ENCODE peak calls at places on chromosome 20, in four cellular contexts. V, F, D and U are unnamed samples.

GRCh38 chr20:46946796-46947195 is 52.2 kb downstream of the EYA2 start:
- DNase-seq in V (no peak), F (no peak), D (no peak), U (peak; percentile 11)

GRCh38 chr20:22794200-22794599 is 209.8 kb upstream of the FOXA2 start:
- DNase-seq in V (no peak), F (no peak), D (no peak), U (no peak)

GRCh38 chr20:10375191-10375590 is 58.8 kb downstream of the MKKS start:
- DNase-seq in V (no peak), F (no peak), D (no peak), U (no peak)

GRCh38 chr20:23585808-23586734 is 17.8 kb upstream of the CST9L start:
- DNase-seq in V (no peak), F (no peak), D (no peak), U (no peak)

GRCh38 chr20:1904160-1904559 is 9.0 kb downstream of the SIRPA start:
- DNase-seq in V (no peak), F (no peak), D (no peak), U (no peak)

GRCh38 chr20:1302578-1303541 is 26.1 kb downstream of the SDCBP2 start:
- DNase-seq in V (no peak), F (no peak), D (no peak), U (no peak)

GRCh38 chr20:50085481-50086365 is 27.2 kb downstream of the UBE2V1 start:
- DNase-seq in V (peak; percentile 60), F (no peak), D (no peak), U (peak; percentile 73)

GRCh38 chr20:2820084-2820895 is 4.1 kb downstream of the TMEM239 start:
- DNase-seq in V (peak; percentile 58), F (no peak), D (no peak), U (peak; percentile 84)

GRCh38 chr20:3010985-3011723 is 32.3 kb upstream of the GNRH2 start:
- DNase-seq in V (no peak), F (no peak), D (no peak), U (peak; percentile 61)

GRCh38 chr20:46411637-46412036 is 5.2 kb upstream of the ELMO2 start:
- DNase-seq in V (no peak), F (no peak), D (no peak), U (no peak)

GRCh38 chr20:4813076-4813838 is 91.5 kb downstream of the PRND start:
- DNase-seq in V (no peak), F (no peak), D (peak; percentile 43), U (no peak)

GRCh38 chr20:5531318-5532081 is 214.7 kb upstream of the PROKR2 start:
- DNase-seq in V (no peak), F (no peak), D (no peak), U (peak; percentile 35)

GRCh38 chr20:48092596-48093280 is 307.5 kb upstream of the SULF2 start:
- DNase-seq in V (no peak), F (no peak), D (no peak), U (no peak)

GRCh38 chr20:19903168-19903676 is 113.9 kb upstream of the NAA20 start:
- DNase-seq in V (no peak), F (no peak), D (no peak), U (peak; percentile 76)

GRCh38 chr20:43863330-43863729 is 51.3 kb upstream of the TOX2 start:
- DNase-seq in V (no peak), F (no peak), D (no peak), U (no peak)

GRCh38 chr20:11103866-11104265 is 430.1 kb upstream of the JAG1 start:
- DNase-seq in V (no peak), F (no peak), D (no peak), U (peak; percentile 59)

GRCh38 chr20:56285496-56285895 is 37.0 kb downstream of the MC3R start:
- DNase-seq in V (no peak), F (no peak), D (no peak), U (no peak)

GRCh38 chr20:52242237-52243230 is 51.0 kb upstream of the ZFP64 start:
- DNase-seq in V (no peak), F (no peak), D (no peak), U (peak; percentile 11)

GRCh38 chr20:47540443-47541354 is 39.0 kb downstream of the NCOA3 start:
- DNase-seq in V (peak; percentile 16), F (no peak), D (peak; percentile 21), U (peak; percentile 24)

GRCh38 chr20:58267389-58268215 is 39.1 kb upstream of the ANKRD60 start:
- DNase-seq in V (no peak), F (no peak), D (no peak), U (no peak)

GRCh38 chr20:2006452-2007381 is 12.9 kb upstream of the PDYN start:
- DNase-seq in V (peak; percentile 70), F (no peak), D (no peak), U (peak; percentile 30)

GRCh38 chr20:25052255-25053206 is 5.4 kb downstream of the ACSS1 start:
- DNase-seq in V (no peak), F (no peak), D (no peak), U (no peak)

GRCh38 chr20:56788041-56788670 is 159.1 kb downstream of the TFAP2C start:
- DNase-seq in V (no peak), F (no peak), D (no peak), U (peak; percentile 95)

GRCh38 chr20:37987602-37988290 is 45.5 kb downstream of the TTI1 start:
- DNase-seq in V (no peak), F (no peak), D (no peak), U (no peak)

GRCh38 chr20:53412600-53413187 is 180.9 kb downstream of the ZNF217 start:
- DNase-seq in V (no peak), F (no peak), D (no peak), U (no peak)

GRCh38 chr20:38764563-38765355 is 16.5 kb downstream of the ACTR5 start:
- DNase-seq in V (no peak), F (no peak), D (no peak), U (peak; percentile 93)

GRCh38 chr20:24542721-24543120 is 73.3 kb downstream of the SYNDIG1 start:
- DNase-seq in V (no peak), F (no peak), D (no peak), U (no peak)

GRCh38 chr20:38812915-38813573 is 7.5 kb downstream of the PPP1R16B start:
- DNase-seq in V (no peak), F (no peak), D (no peak), U (no peak)

GRCh38 chr20:50762435-50763201 is 31.2 kb downstream of the PARD6B start:
- DNase-seq in V (no peak), F (no peak), D (no peak), U (peak; percentile 76)

GRCh38 chr20:24141111-24141510 is 152.5 kb upstream of the GGTLC1 start:
- DNase-seq in V (no peak), F (no peak), D (no peak), U (no peak)

GRCh38 chr20:43680976-43681375 is 14.1 kb downstream of the MYBL2 start:
- DNase-seq in V (no peak), F (no peak), D (no peak), U (no peak)

GRCh38 chr20:740162-740561 is 28.1 kb downstream of the SLC52A3 start:
- DNase-seq in V (no peak), F (no peak), D (no peak), U (no peak)

GRCh38 chr20:46652699-46653098 is 1.4 kb upstream of the SLC13A3 start:
- DNase-seq in V (no peak), F (no peak), D (no peak), U (peak; percentile 37)

GRCh38 chr20:1888796-1889463 is 6.3 kb upstream of the SIRPA start:
- DNase-seq in V (no peak), F (no peak), D (no peak), U (peak; percentile 41)

GRCh38 chr20:45433316-45433715 is 17.4 kb downstream of the PIGT start:
- DNase-seq in V (no peak), F (no peak), D (no peak), U (peak; percentile 75)

GRCh38 chr20:63755933-63756647 is 16.5 kb downstream of the SLC2A4RG start:
- DNase-seq in V (no peak), F (no peak), D (no peak), U (no peak)
- TF ChIP-seq CHD1 in V (no peak), F (no peak), D (no peak), U (no peak)

GRCh38 chr20:17601957-17602356 is 32.1 kb downstream of the DSTN start:
- DNase-seq in V (no peak), F (no peak), D (no peak), U (no peak)
- TF ChIP-seq CHD1 in V (no peak), F (no peak), D (no peak), U (no peak)

GRCh38 chr20:7758436-7758835 is 181.8 kb downstream of the HAO1 start:
- DNase-seq in V (no peak), F (no peak), D (no peak), U (no peak)
- TF ChIP-seq CHD1 in V (no peak), F (no peak), D (no peak), U (no peak)

GRCh38 chr20:63692436-63693078 is 3.9 kb upstream of the TNFRSF6B start:
- DNase-seq in V (no peak), F (no peak), D (no peak), U (no peak)
- TF ChIP-seq CHD1 in V (no peak), F (no peak), D (no peak), U (no peak)

GRCh38 chr20:18737140-18737539 is 76.4 kb upstream of the SCP2D1 start:
- DNase-seq in V (no peak), F (no peak), D (no peak), U (no peak)

GRCh38 chr20:18738888-18739287 is 74.7 kb upstream of the SCP2D1 start:
- DNase-seq in V (no peak), F (no peak), D (no peak), U (no peak)

GRCh38 chr20:18739785-18740184 is 73.8 kb upstream of the SCP2D1 start:
- DNase-seq in V (no peak), F (peak; percentile 9), D (no peak), U (peak; percentile 90)

GRCh38 chr20:18740726-18741125 is 72.9 kb upstream of the SCP2D1 start:
- DNase-seq in V (no peak), F (no peak), D (no peak), U (no peak)

GRCh38 chr20:18738055-18738454 is 75.5 kb upstream of the SCP2D1 start:
- DNase-seq in V (peak; percentile 51), F (no peak), D (no peak), U (no peak)
- TF ChIP-seq CHD1 in V (no peak), F (no peak), D (no peak), U (no peak)